ENCODE peak calls at places on chromosomes 7 and 10, in nine cellular contexts. X is heart right ventricle; P is activated T-helper 1 cell treated with anti-CD3 and anti-CD28 coated beads, Interleukin-12 subunit alpha, Interleukin-12 subunit beta, Interleukin-2, Interleukin-4 antibody, amounts not matched to agents 30 ng/mL and 10 ng/mL and 1 ng/mL, durations not matched to agents 14 hours and 24 hours and 36 hours; N is effector memory CD8-positive, alpha-beta T cell; U is colonic mucosa; I is GF-D8; F is mucosa of gallbladder; Z is T-helper 1 cell; A is GM23248. R is an unnamed sample.
A peak's percentile ranks its signal among the peaks of the same experiment; 100 is the strongest.

GRCh38 chr7:54995631-54996340 is 23.0 kb upstream of the EGFR start:
- DNase-seq in X (no peak), P (peak; percentile 32), N (no peak), U (peak; percentile 47), I (no peak), F (no peak), Z (no peak), A (peak; percentile 61), R (peak; percentile 57)

GRCh38 chr10:31642296-31642695 is 286.3 kb downstream of the ARHGAP12 start:
- DNase-seq in X (no peak), P (no peak), N (no peak), U (no peak), I (no peak), F (no peak), Z (no peak), A (no peak), R (no peak)

GRCh38 chr7:20307901-20308300 is 22.8 kb upstream of the ITGB8 start:
- DNase-seq in X (no peak), P (no peak), N (no peak), U (no peak), I (no peak), F (no peak), Z (no peak), A (no peak), R (no peak)

GRCh38 chr7:128112781-128113221 is 81.6 kb upstream of the LRRC4 start:
- DNase-seq in X (no peak), P (no peak), N (no peak), U (no peak), I (no peak), F (no peak), Z (no peak), A (no peak), R (no peak)

GRCh38 chr10:8919291-8919690 is 864.8 kb downstream of the GATA3 start:
- DNase-seq in X (no peak), P (no peak), N (no peak), U (no peak), I (no peak), F (no peak), Z (no peak), A (no peak), R (no peak)

GRCh38 chr7:149459540-149460433 is 1.1 kb downstream of the ZNF777 start:
- DNase-seq in X (no peak), P (no peak), N (no peak), U (no peak), I (no peak), F (peak; percentile 8), Z (no peak), A (peak; percentile 64), R (peak; percentile 78)

GRCh38 chr7:2719007-2719406 is 31.0 kb downstream of the AMZ1 start:
- DNase-seq in X (no peak), P (peak; percentile 40), N (peak; percentile 51), U (peak; percentile 46), I (no peak), F (no peak), Z (peak; percentile 48), A (peak; percentile 15), R (no peak)

GRCh38 chr10:22611425-22612111 is 102.8 kb downstream of the PIP4K2A start:
- DNase-seq in X (no peak), P (peak; percentile 72), N (peak; percentile 64), U (no peak), I (no peak), F (no peak), Z (peak; percentile 75), A (no peak), R (no peak)

GRCh38 chr10:103941801-103942200 is 23.8 kb upstream of the STN1 start:
- DNase-seq in X (no peak), P (no peak), N (no peak), U (no peak), I (no peak), F (no peak), Z (no peak), A (no peak), R (no peak)

GRCh38 chr10:71434760-71435394 is 38.2 kb downstream of the CDH23 start:
- DNase-seq in X (no peak), P (no peak), N (no peak), U (no peak), I (no peak), F (no peak), Z (no peak), A (no peak), R (no peak)

GRCh38 chr7:1466524-1467271 is 7.4 kb upstream of the MICALL2 start:
- DNase-seq in X (peak; percentile 75), P (no peak), N (no peak), U (peak; percentile 89), I (no peak), F (peak; percentile 70), Z (no peak), A (peak; percentile 55), R (peak; percentile 93)

GRCh38 chr10:44046605-44047004 is 338.3 kb downstream of the CXCL12 start:
- DNase-seq in X (no peak), P (no peak), N (no peak), U (no peak), I (no peak), F (no peak), Z (no peak), A (peak; percentile 68), R (no peak)

GRCh38 chr10:129932182-129932581 is 31.9 kb downstream of the EBF3 start:
- DNase-seq in X (no peak), P (no peak), N (no peak), U (no peak), I (no peak), F (no peak), Z (no peak), A (no peak), R (no peak)

GRCh38 chr7:147153571-147153970 is 1037.0 kb downstream of the CNTNAP2 start:
- DNase-seq in X (no peak), P (no peak), N (no peak), U (no peak), I (no peak), F (no peak), Z (no peak), A (no peak), R (no peak)

GRCh38 chr10:103584216-103585010 is 90.9 kb downstream of the NEURL1 start:
- DNase-seq in X (peak; percentile 47), P (peak; percentile 52), N (peak; percentile 28), U (no peak), I (peak; percentile 86), F (no peak), Z (peak; percentile 43), A (peak; percentile 83), R (no peak)

GRCh38 chr7:130141161-130141857 is 63.9 kb downstream of the TMEM209 start:
- DNase-seq in X (peak; percentile 56), P (no peak), N (no peak), U (peak; percentile 87), I (no peak), F (peak; percentile 86), Z (peak; percentile 30), A (peak; percentile 78), R (no peak)

GRCh38 chr10:30459283-30459682 is 25.3 kb downstream of the MAP3K8 start:
- DNase-seq in X (no peak), P (no peak), N (no peak), U (peak; percentile 66), I (peak; percentile 77), F (peak; percentile 48), Z (no peak), A (no peak), R (no peak)

GRCh38 chr10:110221044-110221720 is 13.8 kb downstream of the MXI1 start:
- DNase-seq in X (no peak), P (no peak), N (no peak), U (no peak), I (no peak), F (no peak), Z (no peak), A (no peak), R (peak; percentile 60)